ENCODE peak calls at places on chromosomes 13 and 19, in eight cellular contexts. V is activated CD4-positive, alpha-beta T cell treated with anti-CD3 and anti-CD28 coated beads, Interleukin-2, amount 50 U/mL, for 48 hours; W is stimulated activated CD8-positive, alpha-beta memory T cell treated with anti-CD3 and anti-CD28 coated beads, Interleukin-4, amount 100 ng/mL, for 24 hours; Q is uterus; B is activated T-cell treated with anti-CD3 and anti-CD28 coated beads, Interleukin-2, amount 50 U/mL, for 72 hours; F is IMR-90; D is B cell; J is GM12891. R is an unnamed sample.

GRCh38 chr19:34269081-34269480 is 14.7 kb downstream of the GARRE1 start:
- DNase-seq in V (no peak), W (no peak), Q (no peak), B (no peak), F (no peak), D (no peak), J (no peak), R (no peak)

GRCh38 chr13:73162912-73163911 is 104.4 kb downstream of the KLF5 start:
- DNase-seq in V (no peak), W (no peak), Q (no peak), B (no peak), F (no peak), D (no peak), J (no peak), R (no peak)

GRCh38 chr13:49374585-49375290 is 69.1 kb downstream of the CAB39L start:
- DNase-seq in V (no peak), W (no peak), Q (no peak), B (no peak), F (peak), D (no peak), J (no peak), R (peak)

GRCh38 chr13:42153371-42153770 is 104.9 kb downstream of the DGKH start:
- DNase-seq in V (no peak), W (no peak), Q (no peak), B (no peak), F (peak), D (no peak), J (no peak), R (no peak)

GRCh38 chr13:100203696-100204367 is 114.9 kb downstream of the PCCA start:
- DNase-seq in V (no peak), W (no peak), Q (no peak), B (no peak), F (peak), D (no peak), J (no peak), R (no peak)

GRCh38 chr19:41886761-41887710 is 4.1 kb downstream of the ARHGEF1 start:
- DNase-seq in V (peak), W (peak), Q (no peak), B (peak), F (no peak), D (peak), J (no peak), R (peak)

GRCh38 chr13:114027046-114027760 is 53.3 kb upstream of the C13orf46 start:
- DNase-seq in V (no peak), W (no peak), Q (no peak), B (no peak), F (peak), D (no peak), J (no peak), R (no peak)

GRCh38 chr13:81779896-81780295 is 1439.0 kb upstream of the SPRY2 start:
- DNase-seq in V (no peak), W (no peak), Q (no peak), B (no peak), F (no peak), D (no peak), J (no peak), R (no peak)

GRCh38 chr19:42288411-42288810 is 13.5 kb upstream of the PRR19 start:
- DNase-seq in V (no peak), W (no peak), Q (no peak), B (no peak), F (no peak), D (no peak), J (no peak), R (no peak)

GRCh38 chr13:80132741-80133601 is 208.0 kb downstream of the SPRY2 start:
- DNase-seq in V (no peak), W (no peak), Q (peak), B (no peak), F (peak), D (no peak), J (no peak), R (no peak)

GRCh38 chr13:42056585-42056984 is 8.1 kb downstream of the DGKH start:
- DNase-seq in V (no peak), W (no peak), Q (no peak), B (no peak), F (no peak), D (no peak), J (no peak), R (no peak)

GRCh38 chr19:38362076-38362945 is 12.1 kb upstream of the PSMD8 start:
- DNase-seq in V (peak), W (peak), Q (peak), B (peak), F (peak), D (peak), J (peak), R (peak)

GRCh38 chr19:5479958-5480357 is 24.7 kb downstream of the ZNRF4 start:
- DNase-seq in V (no peak), W (no peak), Q (no peak), B (no peak), F (no peak), D (no peak), J (no peak), R (no peak)

GRCh38 chr19:50051964-50052363 is 26.2 kb downstream of the ZNF473 start:
- DNase-seq in V (no peak), W (no peak), Q (no peak), B (no peak), F (no peak), D (no peak), J (no peak), R (no peak)

GRCh38 chr19:23516266-23516665 is 121.0 kb upstream of the ZNF91 start:
- DNase-seq in V (no peak), W (no peak), Q (no peak), B (no peak), F (no peak), D (no peak), J (no peak), R (no peak)

GRCh38 chr13:26706381-26706780 is 54.2 kb downstream of the GPR12 start:
- DNase-seq in V (no peak), W (no peak), Q (no peak), B (no peak), F (no peak), D (no peak), J (no peak), R (no peak)

GRCh38 chr13:79044415-79044814 is 361.6 kb downstream of the RBM26 start:
- DNase-seq in V (no peak), W (no peak), Q (no peak), B (no peak), F (no peak), D (no peak), J (no peak), R (no peak)

GRCh38 chr13:47418206-47418920 is 521.5 kb upstream of the HTR2A start:
- DNase-seq in V (no peak), W (no peak), Q (no peak), B (no peak), F (no peak), D (no peak), J (no peak), R (no peak)

GRCh38 chr19:9323557-9323918 is 441 bp upstream of the ZNF559 start:
- DNase-seq in V (peak), W (peak), Q (peak), B (peak), F (peak), D (peak), J (peak), R (peak)

GRCh38 chr13:27170521-27171243 is 929 bp downstream of the USP12 start:
- DNase-seq in V (peak), W (peak), Q (peak), B (peak), F (no peak), D (peak), J (peak), R (peak)

GRCh38 chr13:46176756-46177155 is 5.2 kb downstream of the LCP1 start:
- DNase-seq in V (no peak), W (no peak), Q (no peak), B (no peak), F (no peak), D (no peak), J (no peak), R (no peak)

GRCh38 chr13:85265296-85265695 is 533.9 kb downstream of the SLITRK6 start:
- DNase-seq in V (no peak), W (no peak), Q (no peak), B (no peak), F (no peak), D (no peak), J (no peak), R (no peak)

GRCh38 chr19:17041994-17042393 is 15.4 kb upstream of the CPAMD8 start:
- DNase-seq in V (no peak), W (no peak), Q (no peak), B (no peak), F (peak), D (no peak), J (no peak), R (no peak)

GRCh38 chr19:1938071-1938470 is 2.9 kb upstream of the CSNK1G2 start:
- DNase-seq in V (no peak), W (no peak), Q (no peak), B (no peak), F (no peak), D (no peak), J (no peak), R (no peak)

GRCh38 chr13:98097749-98098148 is 45.1 kb upstream of the FARP1 start:
- DNase-seq in V (no peak), W (no peak), Q (no peak), B (no peak), F (no peak), D (no peak), J (no peak), R (no peak)

GRCh38 chr19:47309038-47309437 is 623 bp upstream of the C5AR1 start:
- DNase-seq in V (no peak), W (no peak), Q (no peak), B (no peak), F (no peak), D (no peak), J (no peak), R (no peak)

GRCh38 chr13:28094311-28094710 is 6.1 kb downstream of the FLT3 start:
- DNase-seq in V (no peak), W (no peak), Q (no peak), B (no peak), F (no peak), D (no peak), J (no peak), R (no peak)

GRCh38 chr19:54024660-54025059 is 33.2 kb downstream of the CACNG6 start:
- DNase-seq in V (no peak), W (no peak), Q (no peak), B (no peak), F (no peak), D (no peak), J (no peak), R (no peak)

GRCh38 chr13:28346136-28346535 is 148.8 kb downstream of the FLT1 start:
- DNase-seq in V (no peak), W (no peak), Q (no peak), B (no peak), F (peak), D (no peak), J (no peak), R (no peak)

GRCh38 chr13:94660695-94661324 is 51.5 kb downstream of the SOX21 start:
- DNase-seq in V (peak), W (no peak), Q (no peak), B (peak), F (peak), D (no peak), J (no peak), R (no peak)

GRCh38 chr13:97015661-97016350 is 21.5 kb upstream of the OXGR1 start:
- DNase-seq in V (no peak), W (no peak), Q (no peak), B (no peak), F (no peak), D (no peak), J (no peak), R (no peak)

GRCh38 chr13:111555268-111555633 is 234.8 kb downstream of the TEX29 start:
- DNase-seq in V (no peak), W (no peak), Q (no peak), B (no peak), F (no peak), D (no peak), J (no peak), R (no peak)

GRCh38 chr13:109606404-109607028 is 179.9 kb downstream of the IRS2 start:
- DNase-seq in V (no peak), W (no peak), Q (no peak), B (no peak), F (no peak), D (no peak), J (no peak), R (no peak)

GRCh38 chr13:30376426-30377311 is 45.6 kb upstream of the UBE2L5 start:
- DNase-seq in V (peak), W (peak), Q (no peak), B (peak), F (no peak), D (peak), J (peak), R (peak)

GRCh38 chr19:55096061-55096701 is 20.5 kb downstream of the EPS8L1 start:
- DNase-seq in V (no peak), W (no peak), Q (no peak), B (no peak), F (no peak), D (peak), J (no peak), R (no peak)